ENCODE peak calls at places on chromosomes 7 and 10, in eight cellular contexts. One of them, this sample, is unnamed.
A peak's percentile ranks its signal among the peaks of the same experiment; 100 is the strongest.

GRCh38 chr7:75840029-75840428 is 26.4 kb upstream of the CCL24 start:
- DNase-seq in trophoblast cell: no peak
- DNase-seq in adipocyte: no peak
- DNase-seq in endodermal cell: no peak
- DNase-seq in body of pancreas: no peak
- DNase-seq in heart right ventricle: no peak
- DNase-seq in coronary artery: no peak
- DNase-seq in GM23248: no peak
- DNase-seq in this sample: no peak

GRCh38 chr7:101947899-101948298 is 130.5 kb downstream of the CUX1 start:
- DNase-seq in heart right ventricle: peak; percentile 77
- DNase-seq in adipocyte: no peak
- DNase-seq in trophoblast cell: no peak
- DNase-seq in body of pancreas: peak; percentile 33
- DNase-seq in GM23248: no peak
- DNase-seq in endodermal cell: no peak
- DNase-seq in coronary artery: no peak
- DNase-seq in this sample: no peak

GRCh38 chr10:97028126-97028831 is 157.5 kb downstream of the SLIT1 start:
- DNase-seq in trophoblast cell: no peak
- DNase-seq in coronary artery: no peak
- DNase-seq in body of pancreas: no peak
- DNase-seq in GM23248: peak; percentile 65
- DNase-seq in heart right ventricle: no peak
- DNase-seq in adipocyte: peak; percentile 7
- DNase-seq in endodermal cell: no peak
- DNase-seq in this sample: no peak

GRCh38 chr10:36794981-36795380 is 330.4 kb upstream of the ANKRD30A start:
- DNase-seq in endodermal cell: no peak
- DNase-seq in heart right ventricle: no peak
- DNase-seq in trophoblast cell: no peak
- DNase-seq in body of pancreas: no peak
- DNase-seq in coronary artery: no peak
- DNase-seq in adipocyte: no peak
- DNase-seq in GM23248: no peak
- DNase-seq in this sample: no peak

GRCh38 chr10:103395754-103396066 is 565 bp downstream of the ATP5MK start:
- DNase-seq in coronary artery: no peak
- DNase-seq in endodermal cell: peak; percentile 60
- DNase-seq in trophoblast cell: no peak
- DNase-seq in GM23248: peak; percentile 67
- DNase-seq in adipocyte: peak; percentile 63
- DNase-seq in body of pancreas: no peak
- DNase-seq in heart right ventricle: no peak
- DNase-seq in this sample: no peak

GRCh38 chr7:128835790-128836641 is 5.8 kb downstream of the FLNC start:
- DNase-seq in heart right ventricle: peak; percentile 34
- DNase-seq in coronary artery: no peak
- DNase-seq in adipocyte: peak; percentile 45
- DNase-seq in body of pancreas: no peak
- DNase-seq in trophoblast cell: no peak
- DNase-seq in endodermal cell: no peak
- DNase-seq in GM23248: peak; percentile 87
- DNase-seq in this sample: no peak

GRCh38 chr10:31745612-31746376 is 182.8 kb downstream of the ARHGAP12 start:
- DNase-seq in body of pancreas: no peak
- DNase-seq in coronary artery: no peak
- DNase-seq in trophoblast cell: peak; percentile 19
- DNase-seq in heart right ventricle: no peak
- DNase-seq in GM23248: peak; percentile 98
- DNase-seq in endodermal cell: no peak
- DNase-seq in adipocyte: peak; percentile 58
- DNase-seq in this sample: peak; percentile 70

GRCh38 chr10:103849880-103850571 is 5.3 kb downstream of the SH3PXD2A start:
- DNase-seq in endodermal cell: no peak
- DNase-seq in adipocyte: peak; percentile 63
- DNase-seq in heart right ventricle: no peak
- DNase-seq in coronary artery: no peak
- DNase-seq in body of pancreas: no peak
- DNase-seq in trophoblast cell: no peak
- DNase-seq in GM23248: peak; percentile 97
- DNase-seq in this sample: peak; percentile 81

GRCh38 chr10:58064714-58065528 is 202.8 kb downstream of the IPMK start:
- DNase-seq in GM23248: peak; percentile 68
- DNase-seq in endodermal cell: peak; percentile 73
- DNase-seq in body of pancreas: no peak
- DNase-seq in coronary artery: no peak
- DNase-seq in trophoblast cell: no peak
- DNase-seq in heart right ventricle: no peak
- DNase-seq in adipocyte: peak; percentile 84
- DNase-seq in this sample: peak; percentile 48

GRCh38 chr7:154627571-154628290 is 375.2 kb downstream of the PAXIP1 start:
- DNase-seq in GM23248: no peak
- DNase-seq in trophoblast cell: no peak
- DNase-seq in coronary artery: no peak
- DNase-seq in endodermal cell: no peak
- DNase-seq in heart right ventricle: no peak
- DNase-seq in adipocyte: no peak
- DNase-seq in body of pancreas: no peak
- DNase-seq in this sample: peak; percentile 44

DNA sequence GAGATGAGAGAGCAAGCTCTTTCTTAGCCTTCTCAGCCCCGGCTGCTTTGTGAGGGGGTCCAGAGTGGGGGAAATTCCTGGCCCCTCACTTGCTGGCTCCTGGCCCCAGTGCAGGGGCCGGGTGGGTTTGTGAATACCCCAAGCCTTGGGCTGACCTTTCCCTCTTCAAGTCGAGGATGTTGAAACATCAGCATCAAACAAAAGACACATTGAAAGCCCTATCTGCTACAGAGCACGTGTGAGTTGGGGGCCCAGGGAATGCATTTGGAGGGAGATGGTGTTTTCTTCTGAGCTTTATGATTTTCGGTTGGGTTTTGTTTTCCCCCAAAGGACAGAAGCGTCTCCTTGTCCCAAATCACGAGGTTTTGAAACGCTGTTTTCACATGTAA is 2.8 kb downstream of the ZMIZ1 start:
- DNase-seq in trophoblast cell: no peak
- DNase-seq in adipocyte: no peak
- DNase-seq in body of pancreas: no peak
- DNase-seq in GM23248: no peak
- DNase-seq in coronary artery: no peak
- DNase-seq in heart right ventricle: no peak
- DNase-seq in endodermal cell: no peak
- DNase-seq in this sample: no peak
- H3K4me3 ChIP-seq in trophoblast cell: peak overlapping the region; percentile 86
- H3K4me3 ChIP-seq in adipocyte: peak overlapping the region; percentile 95
- H3K4me3 ChIP-seq in body of pancreas: no peak overlapping the region
- H3K4me3 ChIP-seq in GM23248: peak overlapping the region; percentile 99
- H3K4me3 ChIP-seq in coronary artery: peak overlapping the region; percentile 88
- H3K4me3 ChIP-seq in heart right ventricle: peak overlapping the region; percentile 92
- H3K4me3 ChIP-seq in endodermal cell: peak overlapping the region; percentile 88
- H3K4me3 ChIP-seq in this sample: peak overlapping the region; percentile 98

DNA sequence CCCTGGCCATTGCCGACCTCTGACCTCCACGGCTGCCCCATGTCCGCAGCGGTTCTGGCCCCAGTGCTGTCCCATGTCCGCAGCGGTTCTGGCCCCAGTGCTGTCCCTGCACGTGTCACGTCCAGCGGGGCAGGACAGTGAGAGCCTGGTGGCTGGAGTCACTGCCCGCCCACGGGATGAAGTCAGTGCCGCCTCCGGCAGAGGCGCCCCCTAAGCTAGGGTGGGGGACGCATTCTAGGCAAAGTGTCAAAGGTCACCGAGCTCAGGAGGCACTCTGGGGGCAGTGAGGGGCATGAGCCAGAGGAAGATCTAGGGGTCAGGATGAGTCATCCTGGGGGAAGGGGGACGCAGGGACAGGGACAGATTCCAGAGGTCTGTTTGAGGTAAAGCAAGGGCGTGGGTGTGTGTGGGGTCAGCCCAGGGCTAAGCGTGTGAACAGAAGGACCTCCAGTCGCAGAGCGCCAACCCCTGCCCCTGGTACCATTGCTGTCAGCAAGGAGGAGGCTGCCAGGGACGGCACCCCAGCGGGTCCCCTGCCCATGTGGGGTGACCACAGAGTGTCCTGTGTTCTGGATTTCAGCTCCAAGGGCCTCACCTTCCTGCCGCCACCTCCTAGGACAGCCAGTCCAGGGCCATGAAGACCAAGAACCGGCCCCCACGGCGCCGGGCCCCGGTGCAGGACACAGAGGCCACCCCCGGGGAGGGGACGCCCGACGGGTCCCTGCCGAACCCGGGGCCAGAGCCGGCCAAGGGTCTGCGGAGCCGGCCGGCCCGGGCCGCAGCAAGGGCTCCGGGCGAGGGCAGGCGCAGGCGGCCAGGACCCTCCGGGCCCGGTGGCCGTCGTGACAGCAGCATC is 665 bp downstream of the BHLHA15 start:
- DNase-seq in body of pancreas: peak; percentile 59
- DNase-seq in GM23248: no peak
- DNase-seq in endodermal cell: peak; percentile 60
- DNase-seq in coronary artery: peak; percentile 72
- DNase-seq in trophoblast cell: no peak
- DNase-seq in adipocyte: no peak
- DNase-seq in heart right ventricle: no peak
- DNase-seq in this sample: no peak
- H3K4me3 ChIP-seq in body of pancreas: peak overlapping the region; percentile 25
- H3K4me3 ChIP-seq in GM23248: no peak overlapping the region
- H3K4me3 ChIP-seq in endodermal cell: no peak overlapping the region
- H3K4me3 ChIP-seq in coronary artery: peak overlapping the region; percentile 67
- H3K4me3 ChIP-seq in trophoblast cell: no peak overlapping the region
- H3K4me3 ChIP-seq in adipocyte: no peak overlapping the region
- H3K4me3 ChIP-seq in heart right ventricle: no peak overlapping the region
- H3K4me3 ChIP-seq in this sample: peak overlapping the region; percentile 30

GRCh38 chr10:79243211-79244067 is 103.8 kb upstream of the PPIF start:
- DNase-seq in endodermal cell: peak; percentile 87
- DNase-seq in GM23248: peak; percentile 77
- DNase-seq in body of pancreas: no peak
- DNase-seq in coronary artery: no peak
- DNase-seq in trophoblast cell: no peak
- DNase-seq in adipocyte: peak; percentile 69
- DNase-seq in heart right ventricle: peak; percentile 52
- DNase-seq in this sample: no peak
- H3K4me3 ChIP-seq in endodermal cell: peak overlapping the region; percentile 76
- H3K4me3 ChIP-seq in GM23248: peak overlapping the region; percentile 64
- H3K4me3 ChIP-seq in body of pancreas: no peak overlapping the region
- H3K4me3 ChIP-seq in coronary artery: peak overlapping the region; percentile 81
- H3K4me3 ChIP-seq in trophoblast cell: peak overlapping the region; percentile 73
- H3K4me3 ChIP-seq in adipocyte: no peak overlapping the region
- H3K4me3 ChIP-seq in heart right ventricle: peak overlapping the region; percentile 46
- H3K4me3 ChIP-seq in this sample: peak overlapping the region; percentile 39

DNA sequence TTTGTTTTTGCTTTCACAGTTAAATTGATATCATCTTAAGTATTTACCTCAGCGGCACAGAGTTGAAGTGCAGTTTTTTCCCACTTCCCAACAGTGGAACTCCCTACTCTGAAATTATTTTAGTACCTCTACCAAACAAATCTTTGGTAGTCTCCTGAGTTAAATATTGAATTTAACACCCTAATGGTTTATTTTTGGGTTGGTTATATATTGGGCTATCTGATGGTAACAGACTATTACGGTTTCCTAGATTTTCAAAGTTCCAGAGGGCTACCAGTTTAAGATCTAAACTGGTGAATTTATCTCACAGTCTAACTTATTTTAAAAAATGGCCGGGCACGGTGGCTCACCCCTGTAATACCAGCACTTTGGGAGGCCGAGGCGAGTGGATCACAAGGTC is 1.3 kb downstream of the ZNF277 start:
- DNase-seq in body of pancreas: no peak
- DNase-seq in endodermal cell: no peak
- DNase-seq in trophoblast cell: no peak
- DNase-seq in coronary artery: no peak
- DNase-seq in heart right ventricle: no peak
- DNase-seq in adipocyte: no peak
- DNase-seq in GM23248: no peak
- DNase-seq in this sample: no peak
- H3K4me3 ChIP-seq in body of pancreas: no peak overlapping the region
- H3K4me3 ChIP-seq in endodermal cell: peak overlapping the region; percentile 98
- H3K4me3 ChIP-seq in trophoblast cell: no peak overlapping the region
- H3K4me3 ChIP-seq in coronary artery: no peak overlapping the region
- H3K4me3 ChIP-seq in heart right ventricle: no peak overlapping the region
- H3K4me3 ChIP-seq in adipocyte: peak overlapping the region; percentile 98
- H3K4me3 ChIP-seq in GM23248: peak overlapping the region; percentile 97
- H3K4me3 ChIP-seq in this sample: no peak overlapping the region

GRCh38 chr7:112449353-112449752 is 907 bp upstream of the IFRD1 start:
- DNase-seq in body of pancreas: peak; percentile 56
- DNase-seq in endodermal cell: no peak
- DNase-seq in heart right ventricle: no peak
- DNase-seq in coronary artery: no peak
- DNase-seq in adipocyte: peak; percentile 45
- DNase-seq in GM23248: peak; percentile 82
- DNase-seq in trophoblast cell: peak; percentile 70
- DNase-seq in this sample: no peak
- H3K4me3 ChIP-seq in body of pancreas: no peak overlapping the region
- H3K4me3 ChIP-seq in endodermal cell: peak overlapping the region; percentile 92
- H3K4me3 ChIP-seq in heart right ventricle: peak overlapping the region; percentile 87
- H3K4me3 ChIP-seq in coronary artery: peak overlapping the region; percentile 90
- H3K4me3 ChIP-seq in adipocyte: peak overlapping the region; percentile 100
- H3K4me3 ChIP-seq in GM23248: peak overlapping the region; percentile 95
- H3K4me3 ChIP-seq in trophoblast cell: no peak overlapping the region
- H3K4me3 ChIP-seq in this sample: peak overlapping the region; percentile 80

GRCh38 chr7:2402687-2403013 is 761 bp upstream of the CHST12 start:
- DNase-seq in heart right ventricle: no peak
- DNase-seq in coronary artery: no peak
- DNase-seq in trophoblast cell: no peak
- DNase-seq in body of pancreas: no peak
- DNase-seq in adipocyte: no peak
- DNase-seq in GM23248: no peak
- DNase-seq in endodermal cell: no peak
- DNase-seq in this sample: no peak

GRCh38 chr7:2403718-2404648 is 572 bp downstream of the CHST12 start:
- DNase-seq in adipocyte: peak; percentile 72
- DNase-seq in endodermal cell: peak; percentile 80
- DNase-seq in GM23248: peak; percentile 72
- DNase-seq in trophoblast cell: no peak
- DNase-seq in body of pancreas: peak; percentile 44
- DNase-seq in coronary artery: no peak
- DNase-seq in heart right ventricle: peak; percentile 43
- DNase-seq in this sample: no peak

GRCh38 chr7:2398506-2398905 is 4.9 kb upstream of the CHST12 start:
- DNase-seq in adipocyte: no peak
- DNase-seq in GM23248: no peak
- DNase-seq in trophoblast cell: no peak
- DNase-seq in endodermal cell: no peak
- DNase-seq in body of pancreas: no peak
- DNase-seq in coronary artery: no peak
- DNase-seq in heart right ventricle: no peak
- DNase-seq in this sample: no peak

GRCh38 chr7:2403014-2403717 is at the start of gene CHST12:
- DNase-seq in GM23248: peak; percentile 98
- DNase-seq in adipocyte: peak; percentile 98
- DNase-seq in body of pancreas: peak; percentile 97
- DNase-seq in trophoblast cell: peak; percentile 87
- DNase-seq in endodermal cell: peak; percentile 98
- DNase-seq in heart right ventricle: peak; percentile 96
- DNase-seq in coronary artery: peak; percentile 92
- DNase-seq in this sample: peak; percentile 80

GRCh38 chr7:2399848-2400587 is 3.4 kb upstream of the CHST12 start:
- DNase-seq in GM23248: peak; percentile 97
- DNase-seq in endodermal cell: peak; percentile 70
- DNase-seq in coronary artery: no peak
- DNase-seq in adipocyte: peak; percentile 96
- DNase-seq in trophoblast cell: no peak
- DNase-seq in heart right ventricle: peak; percentile 66
- DNase-seq in body of pancreas: peak; percentile 85
- DNase-seq in this sample: peak; percentile 99
- H3K4me3 ChIP-seq in GM23248: peak overlapping the region; percentile 42
- H3K4me3 ChIP-seq in endodermal cell: no peak overlapping the region
- H3K4me3 ChIP-seq in coronary artery: no peak overlapping the region
- H3K4me3 ChIP-seq in adipocyte: peak overlapping the region; percentile 58
- H3K4me3 ChIP-seq in trophoblast cell: no peak overlapping the region
- H3K4me3 ChIP-seq in heart right ventricle: no peak overlapping the region
- H3K4me3 ChIP-seq in body of pancreas: no peak overlapping the region
- H3K4me3 ChIP-seq in this sample: no peak overlapping the region

GRCh38 chr7:126450269-126450671 is 802.5 kb downstream of the GRM8 start:
- DNase-seq in coronary artery: no peak
- DNase-seq in GM23248: no peak
- DNase-seq in body of pancreas: no peak
- DNase-seq in trophoblast cell: no peak
- DNase-seq in heart right ventricle: no peak
- DNase-seq in adipocyte: no peak
- DNase-seq in endodermal cell: no peak
- DNase-seq in this sample: no peak
- H3K4me3 ChIP-seq in coronary artery: no peak overlapping the region
- H3K4me3 ChIP-seq in GM23248: no peak overlapping the region
- H3K4me3 ChIP-seq in body of pancreas: no peak overlapping the region
- H3K4me3 ChIP-seq in trophoblast cell: no peak overlapping the region
- H3K4me3 ChIP-seq in heart right ventricle: no peak overlapping the region
- H3K4me3 ChIP-seq in adipocyte: no peak overlapping the region
- H3K4me3 ChIP-seq in endodermal cell: no peak overlapping the region
- H3K4me3 ChIP-seq in this sample: no peak overlapping the region